ENCODE peak calls at places on chromosome 6, in ten cellular contexts. One of them, this sample, is unnamed. For H3K36me3, the result is how much of the 10 kb centered on the place peaks cover.

GRCh38 chr6:125252891-125253290 is 48.9 kb downstream of the HDDC2 start:
- DNase-seq in lower lobe of right lung: no peak
- DNase-seq in transverse colon: no peak
- DNase-seq in aorta: no peak
- DNase-seq in mesendoderm: no peak
- DNase-seq in cardiac muscle cell: no peak
- DNase-seq in mesenchymal stem cell: peak
- DNase-seq in mammary epithelial cell: no peak
- DNase-seq in thoracic aorta: no peak
- DNase-seq in neuronal stem cell: no peak
- DNase-seq in this sample: no peak

GRCh38 chr6:140440223-140440810 is 1065.9 kb upstream of the CITED2 start:
- DNase-seq in transverse colon: no peak
- DNase-seq in mammary epithelial cell: no peak
- DNase-seq in aorta: no peak
- DNase-seq in mesendoderm: no peak
- DNase-seq in lower lobe of right lung: no peak
- DNase-seq in neuronal stem cell: no peak
- DNase-seq in cardiac muscle cell: no peak
- DNase-seq in mesenchymal stem cell: no peak
- DNase-seq in thoracic aorta: no peak
- DNase-seq in this sample: no peak

GRCh38 chr6:113381957-113382356 is 475.2 kb upstream of the MARCKS start:
- DNase-seq in mammary epithelial cell: no peak
- DNase-seq in aorta: no peak
- DNase-seq in transverse colon: peak
- DNase-seq in neuronal stem cell: no peak
- DNase-seq in lower lobe of right lung: no peak
- DNase-seq in mesenchymal stem cell: peak
- DNase-seq in cardiac muscle cell: peak
- DNase-seq in mesendoderm: no peak
- DNase-seq in thoracic aorta: no peak
- DNase-seq in this sample: no peak

GRCh38 chr6:6890400-6890858 is 217.3 kb upstream of the RREB1 start:
- DNase-seq in neuronal stem cell: no peak
- DNase-seq in cardiac muscle cell: peak
- DNase-seq in mesendoderm: peak
- DNase-seq in transverse colon: peak
- DNase-seq in aorta: no peak
- DNase-seq in mesenchymal stem cell: peak
- DNase-seq in mammary epithelial cell: no peak
- DNase-seq in thoracic aorta: no peak
- DNase-seq in lower lobe of right lung: no peak
- DNase-seq in this sample: peak

GRCh38 chr6:97919046-97919445 is 636.0 kb upstream of the MMS22L start:
- DNase-seq in cardiac muscle cell: no peak
- DNase-seq in mesenchymal stem cell: no peak
- DNase-seq in lower lobe of right lung: no peak
- DNase-seq in thoracic aorta: no peak
- DNase-seq in aorta: no peak
- DNase-seq in mesendoderm: no peak
- DNase-seq in neuronal stem cell: no peak
- DNase-seq in transverse colon: no peak
- DNase-seq in mammary epithelial cell: no peak
- DNase-seq in this sample: no peak

GRCh38 chr6:136962661-136963060 is 40.6 kb downstream of the SLC35D3 start:
- DNase-seq in mammary epithelial cell: no peak
- DNase-seq in transverse colon: peak
- DNase-seq in aorta: no peak
- DNase-seq in mesendoderm: peak
- DNase-seq in neuronal stem cell: no peak
- DNase-seq in thoracic aorta: no peak
- DNase-seq in mesenchymal stem cell: peak
- DNase-seq in cardiac muscle cell: peak
- DNase-seq in lower lobe of right lung: no peak
- DNase-seq in this sample: no peak

GRCh38 chr6:132814716-132815570 is 574 bp downstream of the RPS12 start:
- DNase-seq in mammary epithelial cell: no peak
- DNase-seq in aorta: no peak
- DNase-seq in neuronal stem cell: no peak
- DNase-seq in mesenchymal stem cell: no peak
- DNase-seq in mesendoderm: peak
- DNase-seq in thoracic aorta: no peak
- DNase-seq in transverse colon: peak
- DNase-seq in lower lobe of right lung: peak
- DNase-seq in cardiac muscle cell: no peak
- DNase-seq in this sample: no peak

GRCh38 chr6:5450073-5450472 is 188.8 kb downstream of the FARS2 start:
- DNase-seq in cardiac muscle cell: no peak
- DNase-seq in mesenchymal stem cell: no peak
- DNase-seq in mesendoderm: no peak
- DNase-seq in transverse colon: no peak
- DNase-seq in aorta: no peak
- DNase-seq in thoracic aorta: no peak
- DNase-seq in mammary epithelial cell: no peak
- DNase-seq in lower lobe of right lung: no peak
- DNase-seq in neuronal stem cell: no peak
- DNase-seq in this sample: no peak

GRCh38 chr6:137832110-137832509 is 34.9 kb upstream of the TNFAIP3 start:
- DNase-seq in mammary epithelial cell: peak
- DNase-seq in mesenchymal stem cell: peak
- DNase-seq in lower lobe of right lung: no peak
- DNase-seq in cardiac muscle cell: no peak
- DNase-seq in aorta: no peak
- DNase-seq in transverse colon: no peak
- DNase-seq in mesendoderm: peak
- DNase-seq in neuronal stem cell: no peak
- DNase-seq in thoracic aorta: no peak
- DNase-seq in this sample: no peak

GRCh38 chr6:152167639-152168603 is 360.4 kb downstream of the ESR1 start:
- DNase-seq in lower lobe of right lung: no peak
- DNase-seq in transverse colon: no peak
- DNase-seq in cardiac muscle cell: peak
- DNase-seq in mammary epithelial cell: no peak
- DNase-seq in thoracic aorta: no peak
- DNase-seq in mesendoderm: no peak
- DNase-seq in mesenchymal stem cell: peak
- DNase-seq in neuronal stem cell: no peak
- DNase-seq in aorta: no peak
- DNase-seq in this sample: no peak

GRCh38 chr6:152173321-152173720 is 365.8 kb downstream of the ESR1 start:
- DNase-seq in mesenchymal stem cell: no peak
- DNase-seq in mesendoderm: peak
- DNase-seq in lower lobe of right lung: no peak
- DNase-seq in cardiac muscle cell: no peak
- DNase-seq in mammary epithelial cell: no peak
- DNase-seq in neuronal stem cell: no peak
- DNase-seq in aorta: no peak
- DNase-seq in thoracic aorta: no peak
- DNase-seq in transverse colon: no peak
- DNase-seq in this sample: no peak

GRCh38 chr6:152170313-152170701 is 362.8 kb downstream of the ESR1 start:
- DNase-seq in thoracic aorta: no peak
- DNase-seq in lower lobe of right lung: no peak
- DNase-seq in transverse colon: no peak
- DNase-seq in aorta: no peak
- DNase-seq in neuronal stem cell: no peak
- DNase-seq in mesendoderm: peak
- DNase-seq in cardiac muscle cell: no peak
- DNase-seq in mammary epithelial cell: no peak
- DNase-seq in mesenchymal stem cell: no peak
- DNase-seq in this sample: no peak

GRCh38 chr6:152173957-152174356 is 366.5 kb downstream of the ESR1 start:
- DNase-seq in thoracic aorta: no peak
- DNase-seq in cardiac muscle cell: no peak
- DNase-seq in mesenchymal stem cell: no peak
- DNase-seq in mesendoderm: no peak
- DNase-seq in aorta: no peak
- DNase-seq in transverse colon: no peak
- DNase-seq in lower lobe of right lung: no peak
- DNase-seq in mammary epithelial cell: no peak
- DNase-seq in neuronal stem cell: no peak
- DNase-seq in this sample: no peak

GRCh38 chr6:152170702-152171667 is 363.5 kb downstream of the ESR1 start:
- DNase-seq in aorta: no peak
- DNase-seq in neuronal stem cell: no peak
- DNase-seq in mesendoderm: peak
- DNase-seq in thoracic aorta: no peak
- DNase-seq in mammary epithelial cell: no peak
- DNase-seq in mesenchymal stem cell: peak
- DNase-seq in lower lobe of right lung: no peak
- DNase-seq in transverse colon: no peak
- DNase-seq in cardiac muscle cell: no peak
- DNase-seq in this sample: no peak
- H3K36me3 ChIP-seq in aorta: under half
- H3K36me3 ChIP-seq in neuronal stem cell: under half
- H3K36me3 ChIP-seq in mesendoderm: under half
- H3K36me3 ChIP-seq in thoracic aorta: under half
- H3K36me3 ChIP-seq in mammary epithelial cell: under half
- H3K36me3 ChIP-seq in mesenchymal stem cell: half or more
- H3K36me3 ChIP-seq in lower lobe of right lung: half or more
- H3K36me3 ChIP-seq in transverse colon: under half
- H3K36me3 ChIP-seq in cardiac muscle cell: under half
- H3K36me3 ChIP-seq in this sample: under half

DNA sequence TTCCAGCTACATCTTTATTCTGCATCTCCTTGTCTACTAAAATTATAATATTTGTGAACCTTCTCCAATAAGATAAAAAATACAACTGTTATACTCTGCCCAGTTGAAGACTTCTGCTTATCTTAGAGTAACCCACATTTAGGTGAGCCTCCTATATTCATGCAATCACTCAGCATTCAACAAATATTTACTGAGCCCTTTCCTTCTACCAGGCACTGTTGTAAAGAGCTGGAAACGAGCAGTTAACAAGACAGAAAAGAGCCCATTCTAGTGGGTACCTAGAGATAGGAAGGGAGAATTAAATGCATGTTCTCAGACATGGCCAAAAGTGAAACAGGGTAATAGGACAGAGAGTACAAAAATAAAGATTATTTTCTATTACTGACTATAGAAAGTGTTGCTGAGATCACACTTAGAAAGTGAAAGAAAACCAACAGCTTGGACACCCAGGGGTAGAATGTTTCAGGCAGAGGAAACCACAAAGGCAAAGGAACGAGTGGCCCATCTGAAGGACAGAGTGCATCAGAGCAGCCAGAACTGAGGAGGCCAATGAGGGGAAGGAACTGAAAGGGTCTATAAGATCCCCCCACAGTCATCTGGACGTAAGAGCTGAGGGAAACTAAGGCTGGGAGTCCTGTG is 50.8 kb upstream of the SMLR1 start:
- DNase-seq in neuronal stem cell: no peak
- DNase-seq in mammary epithelial cell: no peak
- DNase-seq in cardiac muscle cell: no peak
- DNase-seq in mesenchymal stem cell: peak
- DNase-seq in lower lobe of right lung: no peak
- DNase-seq in transverse colon: no peak
- DNase-seq in aorta: no peak
- DNase-seq in mesendoderm: no peak
- DNase-seq in thoracic aorta: no peak
- DNase-seq in this sample: no peak
- H3K36me3 ChIP-seq in neuronal stem cell: under half
- H3K36me3 ChIP-seq in mammary epithelial cell: under half
- H3K36me3 ChIP-seq in cardiac muscle cell: under half
- H3K36me3 ChIP-seq in mesenchymal stem cell: under half
- H3K36me3 ChIP-seq in lower lobe of right lung: under half
- H3K36me3 ChIP-seq in transverse colon: under half
- H3K36me3 ChIP-seq in aorta: under half
- H3K36me3 ChIP-seq in mesendoderm: under half
- H3K36me3 ChIP-seq in thoracic aorta: under half
- H3K36me3 ChIP-seq in this sample: under half

GRCh38 chr6:144845181-144845580 is 560.0 kb downstream of the UTRN start:
- DNase-seq in lower lobe of right lung: no peak
- DNase-seq in mesenchymal stem cell: no peak
- DNase-seq in cardiac muscle cell: no peak
- DNase-seq in transverse colon: no peak
- DNase-seq in mammary epithelial cell: no peak
- DNase-seq in neuronal stem cell: no peak
- DNase-seq in thoracic aorta: no peak
- DNase-seq in mesendoderm: no peak
- DNase-seq in aorta: no peak
- DNase-seq in this sample: no peak

GRCh38 chr6:144840619-144841018 is 555.5 kb downstream of the UTRN start:
- DNase-seq in aorta: no peak
- DNase-seq in mesendoderm: no peak
- DNase-seq in lower lobe of right lung: no peak
- DNase-seq in mesenchymal stem cell: no peak
- DNase-seq in cardiac muscle cell: no peak
- DNase-seq in thoracic aorta: no peak
- DNase-seq in mammary epithelial cell: no peak
- DNase-seq in neuronal stem cell: no peak
- DNase-seq in transverse colon: no peak
- DNase-seq in this sample: no peak

GRCh38 chr6:144843701-144844100 is 558.6 kb downstream of the UTRN start:
- DNase-seq in mammary epithelial cell: no peak
- DNase-seq in lower lobe of right lung: no peak
- DNase-seq in neuronal stem cell: no peak
- DNase-seq in mesenchymal stem cell: no peak
- DNase-seq in transverse colon: no peak
- DNase-seq in aorta: no peak
- DNase-seq in thoracic aorta: no peak
- DNase-seq in mesendoderm: no peak
- DNase-seq in cardiac muscle cell: no peak
- DNase-seq in this sample: no peak

GRCh38 chr6:144847906-144848305 is 562.8 kb downstream of the UTRN start:
- DNase-seq in neuronal stem cell: no peak
- DNase-seq in lower lobe of right lung: no peak
- DNase-seq in mammary epithelial cell: no peak
- DNase-seq in transverse colon: no peak
- DNase-seq in mesenchymal stem cell: no peak
- DNase-seq in mesendoderm: peak
- DNase-seq in thoracic aorta: no peak
- DNase-seq in aorta: no peak
- DNase-seq in cardiac muscle cell: no peak
- DNase-seq in this sample: no peak

DNA sequence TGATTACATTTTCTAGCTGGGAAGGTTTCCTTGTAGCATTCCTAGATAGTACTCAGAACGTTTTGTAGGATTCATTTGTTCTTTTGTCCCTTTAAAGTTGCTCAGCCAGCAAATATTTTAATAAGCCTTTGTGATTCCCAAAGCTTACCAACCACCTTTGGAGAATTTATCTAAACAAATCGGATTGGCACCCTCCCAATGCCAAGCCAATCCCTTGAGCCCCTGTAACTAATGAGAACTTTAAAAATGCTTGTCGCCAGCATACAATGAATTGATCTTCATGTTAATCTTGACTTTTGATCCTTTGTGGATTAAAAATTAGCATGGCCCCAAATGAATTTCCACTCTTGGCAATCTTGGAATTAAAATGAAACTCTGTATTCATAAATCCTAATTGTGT is 559.5 kb downstream of the UTRN start:
- DNase-seq in mammary epithelial cell: no peak
- DNase-seq in transverse colon: no peak
- DNase-seq in thoracic aorta: no peak
- DNase-seq in aorta: no peak
- DNase-seq in lower lobe of right lung: no peak
- DNase-seq in mesendoderm: no peak
- DNase-seq in mesenchymal stem cell: no peak
- DNase-seq in neuronal stem cell: no peak
- DNase-seq in cardiac muscle cell: no peak
- DNase-seq in this sample: no peak
- H3K36me3 ChIP-seq in mammary epithelial cell: under half
- H3K36me3 ChIP-seq in transverse colon: under half
- H3K36me3 ChIP-seq in thoracic aorta: under half
- H3K36me3 ChIP-seq in aorta: under half
- H3K36me3 ChIP-seq in lower lobe of right lung: half or more
- H3K36me3 ChIP-seq in mesendoderm: under half
- H3K36me3 ChIP-seq in mesenchymal stem cell: half or more
- H3K36me3 ChIP-seq in neuronal stem cell: under half
- H3K36me3 ChIP-seq in cardiac muscle cell: under half
- H3K36me3 ChIP-seq in this sample: under half

GRCh38 chr6:34858681-34859080 is 29.2 kb downstream of the TAF11 start:
- DNase-seq in mesendoderm: peak
- DNase-seq in lower lobe of right lung: no peak
- DNase-seq in mesenchymal stem cell: no peak
- DNase-seq in cardiac muscle cell: no peak
- DNase-seq in neuronal stem cell: no peak
- DNase-seq in transverse colon: no peak
- DNase-seq in aorta: no peak
- DNase-seq in thoracic aorta: no peak
- DNase-seq in mammary epithelial cell: no peak
- DNase-seq in this sample: no peak
- H3K36me3 ChIP-seq in mesendoderm: under half
- H3K36me3 ChIP-seq in lower lobe of right lung: half or more
- H3K36me3 ChIP-seq in mesenchymal stem cell: under half
- H3K36me3 ChIP-seq in cardiac muscle cell: half or more
- H3K36me3 ChIP-seq in neuronal stem cell: half or more
- H3K36me3 ChIP-seq in transverse colon: under half
- H3K36me3 ChIP-seq in aorta: under half
- H3K36me3 ChIP-seq in thoracic aorta: under half
- H3K36me3 ChIP-seq in mammary epithelial cell: under half
- H3K36me3 ChIP-seq in this sample: under half